ENCODE peak calls at places on chromosomes 5 and 9, in nine cellular contexts. F is PC-9, T is transverse colon, D is AG04450, O is mucosa of descending colon, J is retinal pigment epithelial cell, R is BE2C, P is Caco-2, H is Panc1. A is an unnamed sample.

GRCh38 chr9:75891277-75892167 is 1.0 kb downstream of the PCSK5 start:
- DNase-seq in T (peak), H (no peak), D (peak), R (peak), F (peak), O (peak), P (peak), J (no peak), A (no peak)

GRCh38 chr9:78311075-78311474 is 14.2 kb downstream of the PSAT1 start:
- DNase-seq in P (no peak), F (no peak), R (no peak), H (no peak), O (no peak), J (no peak), T (no peak), D (no peak), A (no peak)

GRCh38 chr9:33942471-33943083 is 106.1 kb downstream of the UBAP2 start:
- DNase-seq in T (no peak), F (peak), D (peak), R (no peak), J (no peak), H (no peak), O (no peak), P (no peak), A (peak)

GRCh38 chr5:76790632-76791290 is 28.1 kb upstream of the F2RL1 start:
- DNase-seq in R (no peak), P (peak), J (peak), H (peak), T (no peak), F (peak), D (peak), O (no peak), A (peak)

GRCh38 chr9:110115868-110116542 is 92.0 kb downstream of the C9orf152 start:
- DNase-seq in P (peak), F (peak), H (no peak), T (no peak), O (no peak), R (no peak), J (no peak), D (no peak), A (no peak)

GRCh38 chr5:93874080-93874479 is 132.7 kb upstream of the POU5F2 start:
- DNase-seq in F (no peak), J (peak), H (no peak), O (no peak), T (no peak), D (no peak), P (no peak), R (no peak), A (no peak)

GRCh38 chr5:160285311-160285710 is 27.1 kb downstream of the CCNJL start:
- DNase-seq in P (no peak), D (no peak), H (no peak), F (no peak), O (no peak), T (no peak), J (no peak), R (no peak), A (no peak)

GRCh38 chr5:88298425-88298824 is 29.8 kb upstream of the TMEM161B start:
- DNase-seq in F (no peak), D (peak), H (no peak), R (no peak), O (no peak), J (peak), P (no peak), T (no peak), A (no peak)

GRCh38 chr5:54296386-54296785 is 14.0 kb downstream of the ARL15 start:
- DNase-seq in D (no peak), R (no peak), O (peak), F (no peak), T (peak), J (no peak), P (no peak), H (no peak), A (no peak)

GRCh38 chr5:149760700-149761187 is 30.6 kb downstream of the PPARGC1B start:
- DNase-seq in D (no peak), T (no peak), H (no peak), J (no peak), P (peak), F (peak), O (no peak), R (no peak), A (no peak)

GRCh38 chr5:114099161-114099560 is 262.7 kb upstream of the KCNN2 start:
- DNase-seq in P (no peak), T (no peak), R (no peak), O (no peak), H (no peak), F (no peak), D (no peak), J (no peak), A (no peak)

GRCh38 chr5:13325765-13326164 is 618.7 kb downstream of the DNAH5 start:
- DNase-seq in T (no peak), J (no peak), O (no peak), H (no peak), P (no peak), F (no peak), D (no peak), R (no peak), A (no peak)

GRCh38 chr5:168295574-168296201 is 4.2 kb downstream of the WWC1 start:
- DNase-seq in O (no peak), J (no peak), D (peak), H (no peak), R (no peak), P (peak), T (no peak), F (peak), A (peak)

GRCh38 chr9:98067184-98067583 is 10.7 kb downstream of the NANS start:
- DNase-seq in R (no peak), T (no peak), J (no peak), O (no peak), P (no peak), F (no peak), D (no peak), H (no peak), A (no peak)

DNA sequence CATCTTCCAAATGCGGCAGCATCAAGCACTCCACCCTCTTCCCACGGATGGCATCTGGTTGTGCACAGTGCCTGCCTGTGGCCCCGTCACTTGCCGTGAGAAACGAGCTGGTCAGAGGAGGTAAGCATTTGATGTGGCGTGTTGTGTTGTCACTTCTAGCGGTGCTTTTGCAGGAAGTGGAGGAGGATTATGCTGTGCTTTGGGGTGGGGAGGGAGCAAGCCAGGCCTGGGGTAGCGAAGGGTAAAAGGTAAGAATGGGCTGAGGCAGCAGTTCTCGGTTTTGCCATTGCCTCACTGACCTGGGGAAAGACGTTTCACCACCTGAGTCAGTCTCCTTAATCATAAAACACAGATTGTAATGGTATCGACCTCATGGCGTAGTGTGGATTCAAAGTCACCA is 2.3 kb upstream of the POMT1 start:
- DNase-seq in O (no peak), P (no peak), R (no peak), H (no peak), D (no peak), T (peak), J (no peak), F (no peak), A (no peak)
- H3K4me3 ChIP-seq in O (no peak), P (no peak), R (no peak), H (no peak), D (no peak), T (no peak), J (no peak), F (no peak), A (no peak)

GRCh38 chr9:133419005-133419404 is 1.2 kb upstream of the REXO4 start:
- DNase-seq in J (no peak), P (no peak), F (no peak), D (no peak), T (peak), H (no peak), R (no peak), O (no peak), A (no peak)
- H3K4me3 ChIP-seq in J (no peak), P (peak), F (no peak), D (peak), T (peak), H (no peak), R (peak), O (no peak), A (no peak)

DNA sequence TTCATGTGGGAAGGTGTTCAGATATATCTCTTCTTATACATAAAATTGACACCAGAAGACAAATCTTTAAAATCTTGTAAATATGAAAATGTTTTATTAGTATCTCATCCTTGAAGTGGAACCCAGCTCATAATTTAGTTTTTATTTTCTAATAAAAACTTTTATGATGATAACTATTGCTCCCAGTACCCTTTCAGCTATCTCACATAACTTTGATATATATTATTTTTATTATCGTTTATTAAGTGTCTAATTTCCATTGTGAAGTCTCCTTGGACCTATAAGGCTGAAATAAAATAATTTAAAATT is 16.0 kb downstream of the PCDHB15 start:
- DNase-seq in F (no peak), D (no peak), O (no peak), H (no peak), P (no peak), J (no peak), R (no peak), T (no peak), A (no peak)
- H3K4me3 ChIP-seq in F (no peak), D (no peak), O (no peak), H (no peak), P (no peak), J (no peak), R (no peak), T (no peak), A (no peak)

GRCh38 chr5:178778919-178779318 is 48.5 kb upstream of the ZNF354A start:
- DNase-seq in D (no peak), R (no peak), F (no peak), H (no peak), J (no peak), O (no peak), T (no peak), P (peak), A (no peak)
- H3K4me3 ChIP-seq in D (no peak), R (no peak), F (no peak), H (no peak), J (no peak), O (no peak), T (no peak), P (no peak), A (no peak)

GRCh38 chr5:67206381-67207328 is 10.1 kb upstream of the CD180 start:
- DNase-seq in T (peak), F (peak), O (peak), R (no peak), J (no peak), P (peak), H (peak), D (no peak), A (no peak)

GRCh38 chr5:67208403-67208802 is 11.8 kb upstream of the CD180 start:
- DNase-seq in J (no peak), O (no peak), P (no peak), F (no peak), T (no peak), H (no peak), D (no peak), R (no peak), A (no peak)

GRCh38 chr5:67204821-67205220 is 8.2 kb upstream of the CD180 start:
- DNase-seq in T (no peak), H (no peak), J (no peak), D (no peak), F (no peak), R (no peak), O (no peak), P (no peak), A (no peak)

GRCh38 chr5:67203701-67204074 is 7.1 kb upstream of the CD180 start:
- DNase-seq in J (no peak), D (no peak), O (no peak), H (no peak), F (no peak), R (no peak), P (no peak), T (no peak), A (no peak)

GRCh38 chr5:67205981-67206380 is 9.4 kb upstream of the CD180 start:
- DNase-seq in D (no peak), O (no peak), F (no peak), P (no peak), H (no peak), R (no peak), J (no peak), T (no peak), A (no peak)
- H3K4me3 ChIP-seq in D (no peak), O (no peak), F (no peak), P (no peak), H (no peak), R (no peak), J (no peak), T (no peak), A (no peak)

DNA sequence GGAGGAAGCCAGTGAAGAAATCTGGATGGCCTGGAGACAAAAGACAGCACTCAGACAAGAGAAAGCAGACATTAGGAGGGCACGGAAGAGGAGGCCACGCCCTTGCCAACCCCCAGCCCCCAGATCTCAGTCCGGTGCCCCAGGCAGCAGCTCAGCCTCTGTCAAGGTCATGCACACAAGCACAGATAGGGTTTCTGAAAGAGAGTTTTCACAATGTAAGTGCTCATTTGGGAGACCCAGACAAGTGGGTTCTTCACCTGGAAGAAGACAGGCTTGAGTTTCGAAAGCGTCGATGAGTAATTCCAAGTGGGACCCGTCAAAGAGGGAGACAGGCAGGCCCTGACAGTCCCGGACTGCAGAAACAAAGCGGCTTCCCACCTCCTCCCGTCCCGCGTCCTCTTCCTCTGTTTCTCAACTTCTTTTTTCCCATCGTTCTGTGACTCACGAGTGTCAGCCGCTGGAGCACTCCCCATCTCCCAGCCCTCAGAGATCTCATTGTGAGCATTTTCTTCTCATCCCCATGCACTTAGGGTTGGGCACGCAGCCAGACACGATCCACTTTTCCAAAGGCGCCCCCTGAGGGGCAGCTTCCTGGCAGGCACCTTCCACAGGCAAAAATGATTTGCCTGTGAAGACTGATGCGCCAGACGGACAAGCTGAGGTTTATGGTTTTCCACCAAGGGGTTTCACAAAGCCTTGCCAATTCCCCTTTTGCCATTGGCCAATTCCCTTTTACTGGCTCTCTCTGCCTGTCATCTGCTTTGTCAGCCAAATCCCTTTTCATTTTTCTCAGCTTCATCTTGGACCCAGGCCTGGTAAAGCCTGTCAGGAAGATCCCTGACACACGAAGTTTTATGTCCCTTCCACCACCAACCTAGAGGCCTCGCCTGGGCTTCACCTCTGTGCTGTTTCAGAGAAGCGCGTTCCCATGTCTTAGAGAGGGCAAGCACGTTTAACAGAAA is 86.4 kb upstream of the ANKRD55 start:
- DNase-seq in R (peak), F (no peak), O (no peak), J (no peak), H (no peak), P (no peak), D (peak), T (peak), A (no peak)
- H3K4me3 ChIP-seq in R (peak), F (no peak), O (no peak), J (no peak), H (no peak), P (no peak), D (peak), T (no peak), A (no peak)

GRCh38 chr5:73280821-73281746 is 108.1 kb downstream of the TMEM174 start:
- DNase-seq in D (no peak), H (peak), P (no peak), F (peak), O (no peak), T (no peak), R (peak), J (peak), A (no peak)
- H3K4me3 ChIP-seq in D (no peak), H (no peak), P (no peak), F (no peak), O (no peak), T (no peak), R (peak), J (no peak), A (no peak)

DNA sequence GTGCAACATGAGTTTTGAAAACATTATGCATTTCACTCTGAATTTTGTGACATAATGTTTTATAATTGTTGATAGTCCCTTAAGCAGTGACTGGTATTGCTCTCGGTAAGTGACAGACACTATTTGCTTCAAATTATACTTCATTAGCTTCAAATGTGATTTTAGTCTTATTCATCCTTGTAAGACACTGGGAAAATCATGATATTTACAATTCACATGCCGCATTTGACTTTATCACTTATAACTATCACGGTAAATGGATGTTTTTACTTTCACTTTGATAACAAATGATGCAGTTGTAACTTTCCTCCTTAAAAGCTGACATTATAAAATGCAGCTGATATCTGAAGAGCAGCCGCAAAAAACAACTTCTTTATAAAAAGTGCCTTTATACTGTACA is 44.1 kb upstream of the ITGA2 start:
- DNase-seq in F (no peak), P (no peak), D (no peak), T (no peak), R (no peak), J (no peak), O (no peak), H (no peak), A (no peak)
- H3K4me3 ChIP-seq in F (peak), P (no peak), D (peak), T (peak), R (peak), J (no peak), O (no peak), H (peak), A (no peak)

GRCh38 chr9:130665029-130665430 is 636 bp downstream of the PRDM12 start:
- DNase-seq in T (no peak), D (no peak), O (no peak), P (no peak), J (no peak), H (no peak), F (no peak), R (no peak), A (no peak)

GRCh38 chr9:130663258-130664171 is 879 bp upstream of the PRDM12 start:
- DNase-seq in F (no peak), R (no peak), D (no peak), T (no peak), P (no peak), H (no peak), J (no peak), O (no peak), A (no peak)

GRCh38 chr9:130665431-130666392 is 1.3 kb downstream of the PRDM12 start:
- DNase-seq in J (no peak), O (no peak), H (no peak), D (no peak), P (no peak), R (no peak), F (no peak), T (no peak), A (no peak)

GRCh38 chr9:130662927-130663257 is 1.5 kb upstream of the PRDM12 start:
- DNase-seq in F (no peak), H (no peak), T (no peak), D (no peak), O (no peak), P (no peak), J (no peak), R (no peak), A (no peak)

GRCh38 chr9:130664191-130665028 is at the start of gene PRDM12:
- DNase-seq in O (no peak), F (no peak), D (no peak), T (no peak), P (no peak), J (no peak), H (no peak), R (no peak), A (no peak)
- H3K4me3 ChIP-seq in O (no peak), F (no peak), D (no peak), T (peak), P (no peak), J (no peak), H (no peak), R (no peak), A (no peak)